ENCODE peak calls at places on chromosome 22, in four cellular contexts. H is fibroblast of pulmonary artery, A is WTC11, O is fibroblast of villous mesenchyme. L is an unnamed sample.

GRCh38 chr22:25650834-25651233 is 86.4 kb downstream of the GRK3 start:
- DNase-seq in O (no peak), H (no peak), A (no peak), L (no peak)

GRCh38 chr22:47187558-47187957 is 425.1 kb downstream of the TBC1D22A start:
- DNase-seq in H (no peak), O (no peak), A (no peak), L (no peak)

GRCh38 chr22:29780781-29781676 is 13.9 kb downstream of the UQCR10 start:
- DNase-seq in H (peak; percentile 82), A (no peak), O (peak; percentile 41), L (no peak)

GRCh38 chr22:38674888-38675287 is 6.9 kb upstream of the TOMM22 start:
- DNase-seq in A (no peak), H (no peak), O (no peak), L (no peak)

GRCh38 chr22:17930455-17931313 is 93.7 kb downstream of the MICAL3 start:
- DNase-seq in A (no peak), O (no peak), H (no peak), L (no peak)

GRCh38 chr22:24107668-24108067 is 73.6 kb upstream of the SUSD2 start:
- DNase-seq in O (peak; percentile 73), A (no peak), H (peak; percentile 89), L (no peak)

GRCh38 chr22:44906248-44906936 is 103.4 kb downstream of the PHF21B start:
- DNase-seq in H (no peak), O (no peak), A (no peak), L (no peak)

GRCh38 chr22:49326558-49326957 is 501.1 kb downstream of the BRD1 start:
- DNase-seq in H (no peak), O (no peak), A (no peak), L (no peak)

GRCh38 chr22:30308518-30309230 is 18.1 kb downstream of the TBC1D10A start:
- DNase-seq in A (no peak), O (peak; percentile 94), H (no peak), L (no peak)

GRCh38 chr22:29073618-29074275 is 912 bp downstream of the KREMEN1 start:
- DNase-seq in A (peak; percentile 73), H (no peak), O (peak; percentile 39), L (no peak)

GRCh38 chr22:32475428-32476010 is 908 bp downstream of the FBXO7 start:
- DNase-seq in A (no peak), O (no peak), H (peak; percentile 68), L (no peak)

GRCh38 chr22:46857142-46857825 is 94.8 kb downstream of the TBC1D22A start:
- DNase-seq in O (no peak), A (no peak), H (no peak), L (no peak)

GRCh38 chr22:46085831-46086576 is 64.3 kb upstream of the PPARA start:
- DNase-seq in A (no peak), O (peak; percentile 95), H (peak; percentile 51), L (no peak)

GRCh38 chr22:48712558-48712957 is 1115.1 kb downstream of the BRD1 start:
- DNase-seq in H (no peak), O (no peak), A (no peak), L (no peak)

GRCh38 chr22:42924436-42924835 is 67.4 kb upstream of the ARFGAP3 start:
- DNase-seq in O (no peak), H (no peak), A (no peak), L (no peak)

GRCh38 chr22:42925598-42925997 is 68.5 kb upstream of the ARFGAP3 start:
- DNase-seq in A (no peak), O (no peak), H (no peak), L (no peak)

GRCh38 chr22:42927966-42928365 is 70.9 kb upstream of the ARFGAP3 start:
- DNase-seq in O (no peak), A (no peak), H (no peak), L (no peak)

GRCh38 chr22:42926768-42927167 is 69.7 kb upstream of the ARFGAP3 start:
- DNase-seq in O (no peak), H (no peak), A (no peak), L (no peak)

DNA sequence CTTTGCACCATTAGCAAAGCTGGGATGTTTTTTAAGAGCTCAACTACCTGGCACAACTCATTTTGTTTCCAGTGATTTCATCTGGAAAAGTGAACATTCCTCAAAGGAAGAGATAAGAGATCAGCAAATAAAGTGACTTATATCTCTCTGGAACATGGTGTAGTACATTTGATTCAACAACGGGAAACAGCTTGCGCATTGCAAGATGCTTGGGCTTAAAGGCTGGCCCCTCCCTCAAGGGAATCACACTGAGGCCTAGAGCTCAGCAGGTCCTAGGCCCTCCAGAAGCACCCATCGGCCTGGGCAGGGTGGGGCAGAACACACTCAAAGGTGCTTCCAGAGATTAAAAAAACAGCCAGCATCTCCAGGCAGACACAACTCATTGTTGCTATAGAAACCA is 69.0 kb upstream of the ARFGAP3 start:
- DNase-seq in H (no peak), A (no peak), O (no peak), L (no peak)
- TF ChIP-seq CTCF in H (no peak), A (no peak), O (no peak), L (no peak)

GRCh38 chr22:39942433-39943213 is 17.6 kb upstream of the TMA7B start:
- DNase-seq in O (no peak), A (no peak), H (no peak), L (no peak)

GRCh38 chr22:39941661-39942060 is 18.5 kb upstream of the TMA7B start:
- DNase-seq in A (no peak), H (no peak), O (no peak), L (no peak)

GRCh38 chr22:39943941-39944624 is 16.1 kb upstream of the TMA7B start:
- DNase-seq in H (no peak), A (no peak), O (no peak), L (no peak)

GRCh38 chr22:39940757-39941305 is 19.4 kb upstream of the TMA7B start:
- DNase-seq in A (no peak), H (no peak), O (no peak), L (no peak)

GRCh38 chr22:39943366-39943765 is 16.8 kb upstream of the TMA7B start:
- DNase-seq in O (no peak), A (peak; percentile 70), H (no peak), L (no peak)
- TF ChIP-seq CTCF in O (no peak), A (peak; percentile 13), H (peak; percentile 0), L (no peak)

GRCh38 chr22:21643533-21644357 is 1.6 kb downstream of the SDF2L1 start:
- DNase-seq in H (no peak), A (no peak), O (no peak), L (no peak)
- TF ChIP-seq CTCF in H (peak; percentile 17), A (no peak), O (no peak), L (peak; percentile 12)

GRCh38 chr22:19965771-19966709 is 24.4 kb upstream of the TXNRD2 start:
- DNase-seq in A (peak; percentile 68), O (no peak), H (peak; percentile 20), L (no peak)
- TF ChIP-seq CTCF in A (peak; percentile 51), O (peak; percentile 48), H (peak; percentile 48), L (peak; percentile 34)

L was measured in D721Med.